ENCODE peak calls at places on chromosomes 7 and 10, in nine cellular contexts. B is ovary, W is sigmoid colon, Q is tibial artery, U is psoas muscle, P is IMR-90, C is K562, V is spleen, F is right lobe of liver. T is an unnamed sample.

GRCh38 chr7:16753102-16753931 is at the start of gene TSPAN13:
- DNase-seq in B (peak; percentile 54), W (peak; percentile 66), Q (peak; percentile 68), U (peak; percentile 71), P (peak; percentile 25), C (peak; percentile 93), V (peak; percentile 95), F (peak; percentile 96), T (no peak)

GRCh38 chr7:67654622-67655021 is 658.0 kb downstream of the TYW1 start:
- DNase-seq in B (no peak), W (no peak), Q (no peak), U (no peak), P (no peak), C (no peak), V (no peak), F (no peak), T (no peak)

GRCh38 chr7:134058980-134059379 is 68.2 kb upstream of the LRGUK start:
- DNase-seq in B (no peak), W (no peak), Q (no peak), U (no peak), P (peak; percentile 18), C (no peak), V (no peak), F (no peak), T (no peak)

GRCh38 chr10:28839600-28840007 is 162.3 kb downstream of the BAMBI start:
- DNase-seq in B (peak; percentile 71), W (no peak), Q (no peak), U (no peak), P (peak; percentile 79), C (peak; percentile 83), V (no peak), F (peak; percentile 49), T (no peak)

GRCh38 chr7:132654150-132654549 is 77.9 kb upstream of the PLXNA4 start:
- DNase-seq in B (no peak), W (no peak), Q (no peak), U (no peak), P (no peak), C (peak; percentile 38), V (no peak), F (no peak), T (no peak)

GRCh38 chr7:73978681-73979563 is 49.1 kb upstream of the ELN start:
- DNase-seq in B (no peak), W (peak; percentile 64), Q (peak; percentile 80), U (peak; percentile 81), P (no peak), C (peak; percentile 75), V (peak; percentile 79), F (peak; percentile 89), T (peak; percentile 79)

GRCh38 chr7:4797858-4798705 is 22.7 kb downstream of the AP5Z1 start:
- DNase-seq in B (peak; percentile 32), W (no peak), Q (no peak), U (peak; percentile 77), P (peak; percentile 18), C (peak; percentile 83), V (peak; percentile 90), F (no peak), T (no peak)

GRCh38 chr7:116265881-116266280 is 55.5 kb downstream of the TES start:
- DNase-seq in B (no peak), W (no peak), Q (no peak), U (no peak), P (peak; percentile 63), C (no peak), V (no peak), F (no peak), T (no peak)

GRCh38 chr7:91064938-91065337 is 199.3 kb upstream of the FZD1 start:
- DNase-seq in B (no peak), W (no peak), Q (no peak), U (no peak), P (peak; percentile 69), C (no peak), V (no peak), F (no peak), T (no peak)

GRCh38 chr7:128790297-128791037 is 1.3 kb upstream of the CCDC136 start:
- DNase-seq in B (peak; percentile 29), W (no peak), Q (no peak), U (peak; percentile 58), P (no peak), C (no peak), V (no peak), F (no peak), T (no peak)

GRCh38 chr10:104117839-104118323 is 4.1 kb upstream of the SFR1 start:
- DNase-seq in B (no peak), W (no peak), Q (no peak), U (no peak), P (peak; percentile 43), C (no peak), V (no peak), F (no peak), T (no peak)

GRCh38 chr10:132846631-132847415 is 60.9 kb upstream of the NKX6-2 start:
- DNase-seq in B (no peak), W (peak; percentile 47), Q (peak; percentile 59), U (peak; percentile 34), P (no peak), C (no peak), V (peak; percentile 65), F (no peak), T (peak; percentile 84)

GRCh38 chr7:138477081-138477578 is 17.1 kb downstream of the TRIM24 start:
- DNase-seq in B (no peak), W (no peak), Q (no peak), U (no peak), P (no peak), C (no peak), V (no peak), F (no peak), T (no peak)

GRCh38 chr7:27182861-27183681 is 2.0 kb downstream of the HOXA11 start:
- DNase-seq in B (no peak), W (peak; percentile 75), Q (peak; percentile 66), U (no peak), P (no peak), C (no peak), V (peak; percentile 69), F (peak; percentile 38), T (peak; percentile 66)

GRCh38 chr10:97180367-97180763 is 5.4 kb downstream of the SLIT1 start:
- DNase-seq in B (no peak), W (no peak), Q (no peak), U (no peak), P (no peak), C (no peak), V (peak; percentile 47), F (no peak), T (peak; percentile 7)

GRCh38 chr10:97179311-97179710 is 6.4 kb downstream of the SLIT1 start:
- DNase-seq in B (no peak), W (no peak), Q (no peak), U (no peak), P (no peak), C (no peak), V (peak; percentile 25), F (no peak), T (no peak)

GRCh38 chr10:97178074-97178473 is 7.7 kb downstream of the SLIT1 start:
- DNase-seq in B (no peak), W (no peak), Q (no peak), U (no peak), P (no peak), C (no peak), V (no peak), F (no peak), T (no peak)

GRCh38 chr10:97180986-97181385 is 4.8 kb downstream of the SLIT1 start:
- DNase-seq in B (no peak), W (no peak), Q (no peak), U (no peak), P (no peak), C (no peak), V (peak; percentile 51), F (no peak), T (peak; percentile 71)

GRCh38 chr10:97179731-97180366 is 5.9 kb downstream of the SLIT1 start:
- DNase-seq in B (no peak), W (no peak), Q (peak; percentile 49), U (no peak), P (no peak), C (peak; percentile 18), V (peak; percentile 61), F (no peak), T (no peak)
- TF ChIP-seq CTCF in B (no peak), W (no peak), Q (no peak), U (no peak), P (no peak), C (peak; percentile 26), V (no peak), F (no peak), T (peak; percentile 49)

GRCh38 chr10:36506696-36507477 is 618.5 kb upstream of the ANKRD30A start:
- DNase-seq in B (no peak), W (no peak), Q (no peak), U (no peak), P (no peak), C (no peak), V (no peak), F (no peak), T (no peak)

GRCh38 chr10:36499696-36500095 is 625.7 kb upstream of the ANKRD30A start:
- DNase-seq in B (no peak), W (no peak), Q (no peak), U (no peak), P (peak; percentile 65), C (no peak), V (no peak), F (no peak), T (no peak)

DNA sequence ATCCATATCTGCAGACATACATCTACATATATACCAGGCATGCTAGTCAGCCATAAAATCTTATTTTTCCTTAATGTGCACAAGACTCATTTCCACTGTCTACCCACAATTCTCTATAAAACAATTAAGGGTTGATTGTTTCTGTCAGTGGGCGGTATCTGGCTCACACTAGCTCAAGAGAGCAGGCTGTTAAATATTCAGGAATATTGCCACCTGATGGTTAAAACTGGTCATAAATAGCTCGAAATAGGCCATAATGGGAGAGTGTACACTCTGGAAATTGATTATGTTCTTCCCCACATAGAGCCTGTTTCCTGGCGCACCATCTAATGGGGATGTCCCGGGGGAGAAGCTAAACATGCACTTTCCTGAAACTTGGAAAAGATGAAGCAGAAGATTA is 620.6 kb upstream of the ANKRD30A start:
- DNase-seq in B (no peak), W (no peak), Q (no peak), U (no peak), P (no peak), C (no peak), V (no peak), F (no peak), T (no peak)
- TF ChIP-seq CTCF in B (no peak), W (no peak), Q (peak; percentile 7), U (no peak), P (no peak), C (no peak), V (no peak), F (no peak), T (peak; percentile 55)

DNA sequence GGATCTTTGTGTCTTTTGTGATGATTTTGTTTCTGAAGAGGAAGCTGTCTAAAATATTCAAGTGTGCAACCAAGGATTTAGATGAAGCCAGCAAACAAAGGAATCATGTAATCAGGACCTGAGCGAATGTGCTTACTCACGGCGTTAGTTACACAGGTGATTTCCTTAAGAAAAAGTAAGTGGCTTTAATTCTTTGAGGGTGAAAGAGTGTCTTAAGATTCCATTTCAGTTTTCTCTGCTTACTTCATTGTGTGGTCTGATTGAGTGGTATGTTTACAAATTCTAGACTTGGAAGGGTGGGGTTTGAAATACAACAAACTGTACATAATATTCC is 257.1 kb downstream of the ARHGAP21 start:
- DNase-seq in B (no peak), W (no peak), Q (no peak), U (no peak), P (no peak), C (no peak), V (no peak), F (no peak), T (no peak)
- TF ChIP-seq CTCF in B (no peak), W (no peak), Q (no peak), U (no peak), P (no peak), C (no peak), V (no peak), F (no peak), T (no peak)

GRCh38 chr10:92102601-92103213 is 179.1 kb downstream of the BTAF1 start:
- DNase-seq in B (no peak), W (no peak), Q (no peak), U (no peak), P (no peak), C (no peak), V (no peak), F (no peak), T (no peak)
- TF ChIP-seq CTCF in B (no peak), W (no peak), Q (no peak), U (no peak), P (no peak), C (no peak), V (no peak), F (no peak), T (no peak)